ENCODE peak calls at places on chromosomes 4 and X, in nine cellular contexts. W, P, D, C, G, A, N, U and J are unnamed samples.

GRCh38 chr4:25875281-25875745 is 12.5 kb upstream of the SEL1L3 start:
- DNase-seq in W (no peak), P (no peak), D (no peak), C (no peak), G (no peak), A (no peak), N (no peak), U (no peak), J (no peak)

GRCh38 chr4:169311643-169312365 is 41.0 kb upstream of the SH3RF1 start:
- DNase-seq in W (no peak), P (no peak), D (peak), C (no peak), G (no peak), A (no peak), N (no peak), U (peak), J (peak)

GRCh38 chrX:153517421-153517820 is at the start of gene ATP2B3:
- DNase-seq in W (no peak), P (no peak), D (no peak), C (no peak), G (no peak), A (no peak), N (no peak), U (peak), J (no peak)

GRCh38 chr4:170089274-170089742 is 448 bp downstream of the AADAT start:
- DNase-seq in W (no peak), P (no peak), D (peak), C (no peak), G (peak), A (no peak), N (no peak), U (peak), J (peak)

GRCh38 chr4:5773271-5773555 is 62.2 kb downstream of the EVC start:
- DNase-seq in W (no peak), P (no peak), D (no peak), C (no peak), G (peak), A (no peak), N (no peak), U (no peak), J (peak)

GRCh38 chr4:26909369-26909768 is 48.7 kb downstream of the STIM2 start:
- DNase-seq in W (no peak), P (no peak), D (no peak), C (no peak), G (no peak), A (no peak), N (no peak), U (no peak), J (no peak)

GRCh38 chrX:140507223-140507981 is 2.5 kb upstream of the SOX3 start:
- DNase-seq in W (no peak), P (no peak), D (no peak), C (no peak), G (no peak), A (no peak), N (no peak), U (no peak), J (no peak)

GRCh38 chr4:186719925-186720694 is 3.5 kb downstream of the FAT1 start:
- DNase-seq in W (no peak), P (no peak), D (peak), C (no peak), G (no peak), A (no peak), N (no peak), U (peak), J (peak)

GRCh38 chr4:20883231-20883630 is 183.0 kb downstream of the PACRGL start:
- DNase-seq in W (no peak), P (no peak), D (no peak), C (no peak), G (no peak), A (no peak), N (no peak), U (no peak), J (no peak)